ENCODE peak calls at places on chromosome 14, in five cellular contexts. R is endothelial cell; O is cerebellum; C is RPMI7951; W is stimulated activated CD4-positive, alpha-beta T cell treated with anti-CD3 and anti-CD28 coated beads, TNF-alpha, amount 100 ng/mL, for 24 hours. K is an unnamed sample.

GRCh38 chr14:94385553-94386057 is 2.8 kb downstream of the SERPINA1 start:
- DNase-seq in R (no peak), O (no peak), C (no peak), W (no peak), K (no peak)

GRCh38 chr14:61140872-61141271 is 140.3 kb downstream of the TMEM30B start:
- DNase-seq in R (no peak), O (no peak), C (peak; percentile 90), W (no peak), K (no peak)

GRCh38 chr14:100621806-100622205 is 34.6 kb upstream of the BEGAIN start:
- DNase-seq in R (no peak), O (no peak), C (no peak), W (no peak), K (peak; percentile 71)

GRCh38 chr14:44942436-44942835 is 19.3 kb downstream of the KLHL28 start:
- DNase-seq in R (no peak), O (no peak), C (no peak), W (no peak), K (no peak)

GRCh38 chr14:37202812-37203211 is 5.1 kb downstream of the MIPOL1 start:
- DNase-seq in R (no peak), O (no peak), C (no peak), W (no peak), K (no peak)

GRCh38 chr14:75428230-75429104 is 645 bp downstream of the JDP2 start:
- DNase-seq in R (peak; percentile 9), O (peak; percentile 60), C (peak; percentile 15), W (no peak), K (no peak)

GRCh38 chr14:98953544-98954346 is 318.3 kb downstream of the BCL11B start:
- DNase-seq in R (no peak), O (no peak), C (peak; percentile 94), W (no peak), K (peak; percentile 93)

GRCh38 chr14:29454026-29454693 is 473.5 kb downstream of the PRKD1 start:
- DNase-seq in R (no peak), O (no peak), C (no peak), W (no peak), K (no peak)

GRCh38 chr14:99127651-99128167 is 144.3 kb downstream of the BCL11B start:
- DNase-seq in R (peak; percentile 1), O (no peak), C (peak; percentile 42), W (no peak), K (peak; percentile 97)

GRCh38 chr14:81437226-81437625 is 37.1 kb upstream of the STON2 start:
- DNase-seq in R (no peak), O (no peak), C (no peak), W (no peak), K (no peak)

GRCh38 chr14:52678591-52678990 is 16.8 kb downstream of the ERO1A start:
- DNase-seq in R (no peak), O (no peak), C (peak; percentile 4), W (no peak), K (no peak)

GRCh38 chr14:61877050-61877390 is 114.8 kb downstream of the SNAPC1 start:
- DNase-seq in R (no peak), O (no peak), C (no peak), W (no peak), K (no peak)